ENCODE peak calls at places on chromosomes 7 and 10, in ten cellular contexts. P is GM13977, S is WERI-Rb-1, W is colonic mucosa, R is AG09319, C is coronary artery, Y is upper lobe of right lung, Q is cardiac fibroblast, J is neural crest cell, K is H1. E is an unnamed sample.

GRCh38 chr7:99737726-99738125 is 2.7 kb upstream of the CYP3A7 start:
- DNase-seq in J (no peak), Y (no peak), P (no peak), Q (no peak), R (no peak), S (no peak), W (no peak), C (no peak), K (no peak), E (no peak)

GRCh38 chr10:129467346-129468119 is 492 bp downstream of the MGMT start:
- DNase-seq in Q (peak), W (peak), R (no peak), K (no peak), S (peak), P (no peak), J (no peak), C (no peak), Y (peak), E (no peak)

GRCh38 chr10:2207246-2207922 is 470.1 kb upstream of the ADARB2 start:
- DNase-seq in R (no peak), Q (no peak), K (no peak), C (no peak), Y (no peak), J (no peak), S (no peak), P (no peak), W (no peak), E (no peak)

GRCh38 chr7:100888988-100889760 is at the start of gene UFSP1:
- DNase-seq in J (no peak), Y (no peak), K (no peak), P (peak), W (no peak), S (no peak), Q (no peak), C (no peak), R (no peak), E (no peak)

GRCh38 chr10:104415526-104416165 is 62.0 kb downstream of the CFAP58 start:
- DNase-seq in Q (no peak), Y (no peak), P (no peak), J (no peak), R (no peak), W (no peak), C (no peak), S (no peak), K (no peak), E (no peak)

GRCh38 chr10:99779335-99779734 is 3.1 kb upstream of the ABCC2 start:
- DNase-seq in R (no peak), S (no peak), Q (peak), J (no peak), Y (no peak), W (no peak), P (no peak), K (no peak), C (no peak), E (peak)

GRCh38 chr7:76048668-76048988 is 722 bp downstream of the MDH2 start:
- DNase-seq in W (peak), S (peak), K (no peak), P (peak), C (no peak), Q (no peak), Y (peak), J (no peak), R (no peak), E (no peak)

GRCh38 chr7:99112097-99112496 is 31.8 kb downstream of the SMURF1 start:
- DNase-seq in R (no peak), Q (peak), C (no peak), Y (no peak), K (no peak), P (peak), W (no peak), S (no peak), J (no peak), E (no peak)

GRCh38 chr7:93558705-93559614 is 15.6 kb downstream of the CALCR start:
- DNase-seq in P (no peak), W (no peak), K (no peak), Q (peak), C (no peak), S (no peak), R (no peak), J (no peak), Y (no peak), E (peak)

GRCh38 chr10:13382759-13383753 is 35.0 kb upstream of the SEPHS1 start:
- DNase-seq in R (no peak), Y (peak), Q (no peak), S (no peak), K (no peak), W (peak), C (no peak), P (no peak), J (no peak), E (no peak)

GRCh38 chr10:43401627-43402026 is 7.4 kb downstream of the HNRNPF start:
- DNase-seq in C (peak), W (no peak), Q (no peak), P (no peak), Y (no peak), S (no peak), J (no peak), R (no peak), K (no peak), E (no peak)

GRCh38 chr10:45372251-45372951 is 1.6 kb upstream of the ALOX5 start:
- DNase-seq in R (no peak), C (no peak), P (no peak), J (no peak), W (no peak), K (no peak), Q (no peak), S (no peak), Y (no peak), E (no peak)

GRCh38 chr7:1736469-1736817 is 66.4 kb downstream of the ELFN1 start:
- DNase-seq in Q (no peak), K (no peak), R (no peak), Y (no peak), J (no peak), P (no peak), C (no peak), S (no peak), W (no peak), E (no peak)

GRCh38 chr7:71574153-71574894 is 442.4 kb downstream of the GALNT17 start:
- DNase-seq in R (no peak), S (no peak), W (no peak), J (no peak), Y (no peak), K (peak), Q (no peak), C (no peak), P (no peak), E (no peak)

GRCh38 chr10:29596826-29597225 is 37.9 kb downstream of the SVIL start:
- DNase-seq in J (no peak), Q (no peak), K (no peak), W (no peak), R (no peak), S (no peak), Y (no peak), P (no peak), C (no peak), E (no peak)

GRCh38 chr10:90871761-90872647 is at the start of gene RPP30:
- DNase-seq in J (peak), K (no peak), R (no peak), C (peak), P (peak), W (peak), S (peak), Q (peak), Y (peak), E (peak)

GRCh38 chr7:24283559-24283899 is 461 bp upstream of the NPY start:
- DNase-seq in K (no peak), R (no peak), Q (no peak), W (no peak), Y (no peak), J (no peak), C (no peak), P (no peak), S (no peak), E (no peak)

GRCh38 chr7:6057316-6058128 is 26.3 kb downstream of the ANKRD61 start:
- DNase-seq in C (no peak), S (no peak), P (no peak), Q (peak), J (no peak), Y (no peak), W (no peak), R (no peak), K (no peak), E (no peak)

GRCh38 chr7:931871-932650 is 22.4 kb downstream of the ADAP1 start:
- DNase-seq in J (no peak), Q (no peak), W (no peak), Y (peak), S (no peak), P (no peak), C (no peak), R (no peak), K (no peak), E (no peak)

GRCh38 chr10:97463363-97464132 is 17.6 kb downstream of the ZDHHC16 start:
- DNase-seq in J (peak), K (no peak), R (peak), C (no peak), Y (no peak), W (peak), P (peak), Q (peak), S (peak), E (peak)

GRCh38 chr10:13262433-13262832 is 28.3 kb upstream of the UCMA start:
- DNase-seq in R (no peak), K (no peak), Q (no peak), C (no peak), S (no peak), W (no peak), J (no peak), P (no peak), Y (no peak), E (no peak)

GRCh38 chr10:96096958-96097357 is 33.1 kb upstream of the ZNF518A start:
- DNase-seq in K (no peak), C (no peak), S (no peak), R (no peak), J (no peak), Y (no peak), W (no peak), P (no peak), Q (no peak), E (no peak)

GRCh38 chr10:33547976-33548375 is 213.5 kb upstream of the NRP1 start:
- DNase-seq in Q (no peak), Y (no peak), W (no peak), R (no peak), S (no peak), C (no peak), J (no peak), P (no peak), K (no peak), E (no peak)

GRCh38 chr7:131004371-131004770 is 270.4 kb upstream of the KLF14 start:
- DNase-seq in J (no peak), Y (no peak), R (no peak), K (no peak), S (no peak), C (no peak), P (peak), W (no peak), Q (no peak), E (no peak)

GRCh38 chr7:38824948-38825347 is 84.0 kb downstream of the VPS41 start:
- DNase-seq in K (no peak), P (no peak), R (no peak), W (no peak), J (no peak), S (no peak), Q (no peak), C (no peak), Y (no peak), E (no peak)

GRCh38 chr10:83801983-83802382 is 337.3 kb upstream of the GHITM start:
- DNase-seq in S (no peak), Y (no peak), P (no peak), K (no peak), J (no peak), Q (no peak), R (no peak), C (no peak), W (no peak), E (no peak)

GRCh38 chr10:97319671-97320479 is 804 bp downstream of the FRAT1 start:
- DNase-seq in P (peak), K (peak), J (peak), W (peak), R (no peak), Q (no peak), Y (peak), C (no peak), S (peak), E (no peak)

GRCh38 chr7:148700693-148701092 is 2.0 kb downstream of the CUL1 start:
- DNase-seq in K (no peak), W (peak), R (no peak), Q (peak), S (peak), J (no peak), Y (no peak), C (no peak), P (no peak), E (peak)

GRCh38 chr7:69962856-69963149 is 364.5 kb downstream of the AUTS2 start:
- DNase-seq in R (no peak), P (no peak), K (no peak), W (no peak), C (no peak), Y (no peak), S (no peak), J (no peak), Q (peak), E (no peak)

GRCh38 chr10:6782378-6782777 is 202.3 kb upstream of the PRKCQ start:
- DNase-seq in W (no peak), J (no peak), Q (no peak), P (no peak), S (no peak), Y (no peak), R (no peak), C (no peak), K (no peak), E (no peak)

GRCh38 chr10:60362461-60362860 is 27.2 kb downstream of the ANK3 start:
- DNase-seq in S (no peak), J (no peak), P (no peak), C (no peak), K (no peak), Y (no peak), W (no peak), Q (no peak), R (no peak), E (no peak)

GRCh38 chr7:128794020-128794419 is 2.3 kb downstream of the CCDC136 start:
- DNase-seq in W (no peak), S (no peak), C (no peak), Y (no peak), Q (no peak), R (no peak), P (peak), J (no peak), K (no peak), E (no peak)

GRCh38 chr7:80941206-80941758 is 22.4 kb upstream of the SEMA3C start:
- DNase-seq in W (no peak), R (peak), Q (peak), K (no peak), S (no peak), P (no peak), C (no peak), J (no peak), Y (no peak), E (peak)

GRCh38 chr7:2201686-2202360 is 30.9 kb downstream of the MAD1L1 start:
- DNase-seq in Y (peak), C (peak), R (no peak), P (no peak), S (no peak), J (no peak), Q (no peak), W (no peak), K (no peak), E (no peak)

GRCh38 chr7:113774182-113774807 is 144.5 kb downstream of the PPP1R3A start:
- DNase-seq in Y (no peak), K (no peak), W (no peak), P (peak), S (peak), J (no peak), C (no peak), Q (peak), R (no peak), E (peak)

GRCh38 chr10:70508912-70509366 is 30.4 kb downstream of the PALD1 start:
- DNase-seq in W (peak), P (no peak), J (no peak), K (no peak), S (peak), C (no peak), Y (no peak), R (no peak), Q (peak), E (no peak)

GRCh38 chr10:72834183-72834825 is 59.2 kb upstream of the OIT3 start:
- DNase-seq in C (no peak), Y (no peak), J (peak), Q (peak), K (peak), R (peak), S (peak), W (peak), P (peak), E (peak)
- TF ChIP-seq CTCF in C (peak), Y (peak), J (peak), Q (peak), K (peak), R (peak), S (peak), W (peak), P (peak), E (peak)

GRCh38 chr7:109456116-109456515 is 886.4 kb downstream of the DNAJB9 start:
- DNase-seq in C (no peak), Y (no peak), Q (no peak), K (no peak), R (no peak), S (peak), W (no peak), P (no peak), J (no peak), E (no peak)
- TF ChIP-seq CTCF in C (no peak), Y (no peak), Q (no peak), K (peak), R (no peak), S (peak), W (no peak), P (no peak), J (no peak), E (no peak)

GRCh38 chr7:46152671-46153070 is 231.6 kb upstream of the IGFBP3 start:
- DNase-seq in R (no peak), K (no peak), W (no peak), Y (no peak), S (no peak), C (no peak), J (no peak), Q (no peak), P (no peak), E (no peak)
- TF ChIP-seq CTCF in R (no peak), K (peak), W (no peak), Y (no peak), S (no peak), C (no peak), J (no peak), Q (no peak), P (no peak), E (peak)

GRCh38 chr10:37520488-37520887 is 336.9 kb downstream of the ZNF248 start:
- DNase-seq in Q (no peak), K (no peak), P (no peak), R (no peak), J (no peak), C (no peak), Y (no peak), W (no peak), S (no peak), E (no peak)
- TF ChIP-seq CTCF in Q (no peak), K (no peak), P (no peak), R (no peak), J (no peak), C (no peak), Y (no peak), W (no peak), S (no peak), E (no peak)

E was measured in brain microvascular endothelial cell.